ENCODE peak calls at places on chromosome 18, in five cellular contexts. One of them, this sample, is unnamed.

GRCh38 chr18:48638896-48639771 is 100.3 kb downstream of the CTIF start:
- DNase-seq in mucosa of descending colon: no peak
- DNase-seq in CD4-positive, alpha-beta T cell: no peak
- DNase-seq in progenitor cell of endocrine pancreas: no peak
- DNase-seq in sigmoid colon: no peak
- DNase-seq in this sample: no peak

GRCh38 chr18:7784171-7784570 is 217.1 kb downstream of the PTPRM start:
- DNase-seq in CD4-positive, alpha-beta T cell: no peak
- DNase-seq in sigmoid colon: no peak
- DNase-seq in mucosa of descending colon: no peak
- DNase-seq in progenitor cell of endocrine pancreas: no peak
- DNase-seq in this sample: no peak

GRCh38 chr18:34540897-34541296 is 169.2 kb upstream of the DTNA start:
- DNase-seq in sigmoid colon: no peak
- DNase-seq in CD4-positive, alpha-beta T cell: no peak
- DNase-seq in mucosa of descending colon: no peak
- DNase-seq in progenitor cell of endocrine pancreas: no peak
- DNase-seq in this sample: no peak

GRCh38 chr18:26439537-26439936 is 108.8 kb downstream of the KCTD1 start:
- DNase-seq in mucosa of descending colon: no peak
- DNase-seq in sigmoid colon: no peak
- DNase-seq in CD4-positive, alpha-beta T cell: no peak
- DNase-seq in progenitor cell of endocrine pancreas: no peak
- DNase-seq in this sample: no peak

GRCh38 chr18:30622104-30622503 is 420.4 kb downstream of the DSC3 start:
- DNase-seq in CD4-positive, alpha-beta T cell: no peak
- DNase-seq in progenitor cell of endocrine pancreas: no peak
- DNase-seq in sigmoid colon: no peak
- DNase-seq in mucosa of descending colon: no peak
- DNase-seq in this sample: no peak

GRCh38 chr18:78527984-78528383 is 451.6 kb upstream of the SALL3 start:
- DNase-seq in mucosa of descending colon: no peak
- DNase-seq in CD4-positive, alpha-beta T cell: no peak
- DNase-seq in progenitor cell of endocrine pancreas: no peak
- DNase-seq in sigmoid colon: no peak
- DNase-seq in this sample: no peak

GRCh38 chr18:44036500-44036899 is 644.2 kb upstream of the SETBP1 start:
- DNase-seq in sigmoid colon: no peak
- DNase-seq in CD4-positive, alpha-beta T cell: no peak
- DNase-seq in progenitor cell of endocrine pancreas: no peak
- DNase-seq in mucosa of descending colon: peak
- DNase-seq in this sample: no peak

GRCh38 chr18:25225152-25225551 is 126.8 kb downstream of the ZNF521 start:
- DNase-seq in progenitor cell of endocrine pancreas: no peak
- DNase-seq in mucosa of descending colon: no peak
- DNase-seq in sigmoid colon: no peak
- DNase-seq in CD4-positive, alpha-beta T cell: no peak
- DNase-seq in this sample: no peak

GRCh38 chr18:6557470-6558245 is 142.9 kb upstream of the L3MBTL4 start:
- DNase-seq in mucosa of descending colon: no peak
- DNase-seq in sigmoid colon: no peak
- DNase-seq in CD4-positive, alpha-beta T cell: no peak
- DNase-seq in progenitor cell of endocrine pancreas: no peak
- DNase-seq in this sample: no peak

GRCh38 chr18:65468881-65469280 is 281.9 kb upstream of the CDH7 start:
- DNase-seq in sigmoid colon: no peak
- DNase-seq in progenitor cell of endocrine pancreas: no peak
- DNase-seq in mucosa of descending colon: no peak
- DNase-seq in CD4-positive, alpha-beta T cell: no peak
- DNase-seq in this sample: no peak

GRCh38 chr18:33205777-33206176 is 234.7 kb downstream of the CCDC178 start:
- DNase-seq in sigmoid colon: no peak
- DNase-seq in progenitor cell of endocrine pancreas: no peak
- DNase-seq in mucosa of descending colon: no peak
- DNase-seq in CD4-positive, alpha-beta T cell: no peak
- DNase-seq in this sample: no peak

GRCh38 chr18:33596178-33596854 is 18.3 kb downstream of the ASXL3 start:
- DNase-seq in mucosa of descending colon: no peak
- DNase-seq in sigmoid colon: no peak
- DNase-seq in CD4-positive, alpha-beta T cell: no peak
- DNase-seq in progenitor cell of endocrine pancreas: no peak
- DNase-seq in this sample: no peak

GRCh38 chr18:55998071-55998522 is 410.1 kb upstream of the TCF4 start:
- DNase-seq in sigmoid colon: no peak
- DNase-seq in mucosa of descending colon: no peak
- DNase-seq in progenitor cell of endocrine pancreas: no peak
- DNase-seq in CD4-positive, alpha-beta T cell: no peak
- DNase-seq in this sample: no peak

GRCh38 chr18:40938615-40939014 is 1016.4 kb upstream of the PIK3C3 start:
- DNase-seq in progenitor cell of endocrine pancreas: no peak
- DNase-seq in sigmoid colon: no peak
- DNase-seq in mucosa of descending colon: no peak
- DNase-seq in CD4-positive, alpha-beta T cell: no peak
- DNase-seq in this sample: no peak

GRCh38 chr18:73365018-73365417 is 497.2 kb upstream of the NETO1 start:
- DNase-seq in CD4-positive, alpha-beta T cell: no peak
- DNase-seq in mucosa of descending colon: no peak
- DNase-seq in progenitor cell of endocrine pancreas: no peak
- DNase-seq in sigmoid colon: no peak
- DNase-seq in this sample: no peak

GRCh38 chr18:74916773-74917393 is 292.1 kb downstream of the PTGR3 start:
- DNase-seq in sigmoid colon: no peak
- DNase-seq in CD4-positive, alpha-beta T cell: no peak
- DNase-seq in progenitor cell of endocrine pancreas: no peak
- DNase-seq in mucosa of descending colon: no peak
- DNase-seq in this sample: no peak

GRCh38 chr18:682833-683232 is 25.4 kb downstream of the TYMS start:
- DNase-seq in CD4-positive, alpha-beta T cell: no peak
- DNase-seq in mucosa of descending colon: no peak
- DNase-seq in progenitor cell of endocrine pancreas: no peak
- DNase-seq in sigmoid colon: no peak
- DNase-seq in this sample: no peak

GRCh38 chr18:79334496-79335233 is 61.1 kb upstream of the NFATC1 start:
- DNase-seq in CD4-positive, alpha-beta T cell: no peak
- DNase-seq in progenitor cell of endocrine pancreas: no peak
- DNase-seq in mucosa of descending colon: no peak
- DNase-seq in sigmoid colon: no peak
- DNase-seq in this sample: no peak

GRCh38 chr18:74862094-74862493 is 264.4 kb downstream of the ZNF407 start:
- DNase-seq in CD4-positive, alpha-beta T cell: no peak
- DNase-seq in progenitor cell of endocrine pancreas: no peak
- DNase-seq in sigmoid colon: peak
- DNase-seq in mucosa of descending colon: no peak
- DNase-seq in this sample: no peak

GRCh38 chr18:73835656-73836055 is 312.0 kb downstream of the FBXO15 start:
- DNase-seq in progenitor cell of endocrine pancreas: no peak
- DNase-seq in sigmoid colon: no peak
- DNase-seq in mucosa of descending colon: no peak
- DNase-seq in CD4-positive, alpha-beta T cell: no peak
- DNase-seq in this sample: no peak

GRCh38 chr18:48226401-48226800 is 182.8 kb downstream of the ZBTB7C start:
- DNase-seq in mucosa of descending colon: no peak
- DNase-seq in sigmoid colon: no peak
- DNase-seq in progenitor cell of endocrine pancreas: no peak
- DNase-seq in CD4-positive, alpha-beta T cell: no peak
- DNase-seq in this sample: no peak

GRCh38 chr18:45997689-45998088 is 30.6 kb upstream of the EPG5 start:
- DNase-seq in progenitor cell of endocrine pancreas: no peak
- DNase-seq in sigmoid colon: no peak
- DNase-seq in mucosa of descending colon: no peak
- DNase-seq in CD4-positive, alpha-beta T cell: peak
- DNase-seq in this sample: peak

GRCh38 chr18:23156134-23156533 is 20.8 kb downstream of the CABLES1 start:
- DNase-seq in sigmoid colon: no peak
- DNase-seq in CD4-positive, alpha-beta T cell: no peak
- DNase-seq in progenitor cell of endocrine pancreas: no peak
- DNase-seq in mucosa of descending colon: no peak
- DNase-seq in this sample: no peak

GRCh38 chr18:6607348-6607747 is 122.2 kb upstream of the ARHGAP28 start:
- DNase-seq in progenitor cell of endocrine pancreas: no peak
- DNase-seq in CD4-positive, alpha-beta T cell: no peak
- DNase-seq in sigmoid colon: no peak
- DNase-seq in mucosa of descending colon: no peak
- DNase-seq in this sample: no peak

GRCh38 chr18:58242978-58243377 is 199.0 kb downstream of the NEDD4L start:
- DNase-seq in mucosa of descending colon: peak
- DNase-seq in CD4-positive, alpha-beta T cell: no peak
- DNase-seq in progenitor cell of endocrine pancreas: no peak
- DNase-seq in sigmoid colon: no peak
- DNase-seq in this sample: no peak

GRCh38 chr18:49892148-49892924 is 79.0 kb upstream of the ACAA2 start:
- DNase-seq in mucosa of descending colon: no peak
- DNase-seq in CD4-positive, alpha-beta T cell: no peak
- DNase-seq in progenitor cell of endocrine pancreas: no peak
- DNase-seq in sigmoid colon: no peak
- DNase-seq in this sample: no peak

GRCh38 chr18:14089781-14090180 is 42.5 kb downstream of the ZNF519 start:
- DNase-seq in CD4-positive, alpha-beta T cell: no peak
- DNase-seq in sigmoid colon: no peak
- DNase-seq in mucosa of descending colon: no peak
- DNase-seq in progenitor cell of endocrine pancreas: no peak
- DNase-seq in this sample: no peak

GRCh38 chr18:23852236-23853045 is 162.1 kb upstream of the TTC39C start:
- DNase-seq in sigmoid colon: no peak
- DNase-seq in CD4-positive, alpha-beta T cell: no peak
- DNase-seq in mucosa of descending colon: no peak
- DNase-seq in progenitor cell of endocrine pancreas: no peak
- DNase-seq in this sample: no peak

GRCh38 chr18:23231340-23232021 is 96.2 kb downstream of the CABLES1 start:
- DNase-seq in mucosa of descending colon: peak
- DNase-seq in sigmoid colon: peak
- DNase-seq in progenitor cell of endocrine pancreas: no peak
- DNase-seq in CD4-positive, alpha-beta T cell: peak
- DNase-seq in this sample: peak

GRCh38 chr18:65235966-65236634 is 514.7 kb upstream of the CDH7 start:
- DNase-seq in CD4-positive, alpha-beta T cell: no peak
- DNase-seq in mucosa of descending colon: no peak
- DNase-seq in progenitor cell of endocrine pancreas: no peak
- DNase-seq in sigmoid colon: no peak
- DNase-seq in this sample: no peak

GRCh38 chr18:28041366-28041765 is 135.6 kb downstream of the CDH2 start:
- DNase-seq in mucosa of descending colon: no peak
- DNase-seq in sigmoid colon: no peak
- DNase-seq in progenitor cell of endocrine pancreas: no peak
- DNase-seq in CD4-positive, alpha-beta T cell: no peak
- DNase-seq in this sample: no peak

GRCh38 chr18:70420151-70420898 is 131.5 kb downstream of the SOCS6 start:
- DNase-seq in mucosa of descending colon: no peak
- DNase-seq in sigmoid colon: no peak
- DNase-seq in progenitor cell of endocrine pancreas: no peak
- DNase-seq in CD4-positive, alpha-beta T cell: no peak
- DNase-seq in this sample: no peak

GRCh38 chr18:58635891-58636290 is 7.0 kb upstream of the ALPK2 start:
- DNase-seq in progenitor cell of endocrine pancreas: no peak
- DNase-seq in sigmoid colon: no peak
- DNase-seq in CD4-positive, alpha-beta T cell: no peak
- DNase-seq in mucosa of descending colon: no peak
- DNase-seq in this sample: no peak

GRCh38 chr18:76688724-76689472 is 133.5 kb upstream of the ZNF236 start:
- DNase-seq in mucosa of descending colon: no peak
- DNase-seq in progenitor cell of endocrine pancreas: no peak
- DNase-seq in sigmoid colon: peak
- DNase-seq in CD4-positive, alpha-beta T cell: no peak
- DNase-seq in this sample: no peak

GRCh38 chr18:76685402-76685801 is 137.0 kb upstream of the ZNF236 start:
- DNase-seq in sigmoid colon: no peak
- DNase-seq in mucosa of descending colon: no peak
- DNase-seq in progenitor cell of endocrine pancreas: no peak
- DNase-seq in CD4-positive, alpha-beta T cell: no peak
- DNase-seq in this sample: no peak

GRCh38 chr18:76687271-76688006 is 134.9 kb upstream of the ZNF236 start:
- DNase-seq in progenitor cell of endocrine pancreas: no peak
- DNase-seq in mucosa of descending colon: no peak
- DNase-seq in sigmoid colon: no peak
- DNase-seq in CD4-positive, alpha-beta T cell: no peak
- DNase-seq in this sample: peak

GRCh38 chr18:76685860-76686259 is 136.5 kb upstream of the ZNF236 start:
- DNase-seq in progenitor cell of endocrine pancreas: no peak
- DNase-seq in mucosa of descending colon: no peak
- DNase-seq in sigmoid colon: no peak
- DNase-seq in CD4-positive, alpha-beta T cell: no peak
- DNase-seq in this sample: no peak

GRCh38 chr18:76686737-76687231 is 135.6 kb upstream of the ZNF236 start:
- DNase-seq in CD4-positive, alpha-beta T cell: no peak
- DNase-seq in progenitor cell of endocrine pancreas: peak
- DNase-seq in sigmoid colon: peak
- DNase-seq in mucosa of descending colon: peak
- DNase-seq in this sample: peak
- TF ChIP-seq CTCF in CD4-positive, alpha-beta T cell: peak
- TF ChIP-seq CTCF in progenitor cell of endocrine pancreas: peak
- TF ChIP-seq CTCF in sigmoid colon: peak
- TF ChIP-seq CTCF in mucosa of descending colon: peak
- TF ChIP-seq CTCF in this sample: peak

GRCh38 chr18:5414546-5414945 is 119.0 kb upstream of the ZBTB14 start:
- DNase-seq in CD4-positive, alpha-beta T cell: no peak
- DNase-seq in mucosa of descending colon: no peak
- DNase-seq in progenitor cell of endocrine pancreas: no peak
- DNase-seq in sigmoid colon: no peak
- DNase-seq in this sample: no peak
- TF ChIP-seq CTCF in CD4-positive, alpha-beta T cell: no peak
- TF ChIP-seq CTCF in mucosa of descending colon: no peak
- TF ChIP-seq CTCF in progenitor cell of endocrine pancreas: no peak
- TF ChIP-seq CTCF in sigmoid colon: no peak
- TF ChIP-seq CTCF in this sample: no peak

DNA sequence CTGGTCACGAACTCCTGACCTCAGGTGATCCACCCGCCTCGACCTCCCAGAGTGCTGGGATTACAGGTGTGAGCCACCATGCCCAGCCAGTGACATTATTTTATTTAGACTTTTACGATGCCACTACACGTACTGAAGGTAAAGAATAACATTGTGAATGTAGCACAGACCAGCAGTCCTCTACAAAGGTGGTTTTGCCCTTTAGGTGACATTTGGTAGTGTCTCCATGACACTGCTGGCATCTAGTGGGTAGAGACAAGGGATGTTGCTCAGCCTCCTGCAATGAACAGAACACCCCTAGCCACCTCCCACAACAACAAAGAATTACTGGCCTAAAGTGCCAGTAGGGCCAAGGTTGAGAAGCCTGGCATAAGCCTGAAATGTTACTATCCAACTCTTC is 69.5 kb downstream of the MYOM1 start:
- DNase-seq in CD4-positive, alpha-beta T cell: no peak
- DNase-seq in progenitor cell of endocrine pancreas: no peak
- DNase-seq in mucosa of descending colon: no peak
- DNase-seq in sigmoid colon: no peak
- DNase-seq in this sample: no peak
- TF ChIP-seq CTCF in CD4-positive, alpha-beta T cell: no peak
- TF ChIP-seq CTCF in progenitor cell of endocrine pancreas: no peak
- TF ChIP-seq CTCF in mucosa of descending colon: no peak
- TF ChIP-seq CTCF in sigmoid colon: no peak
- TF ChIP-seq CTCF in this sample: no peak

DNA sequence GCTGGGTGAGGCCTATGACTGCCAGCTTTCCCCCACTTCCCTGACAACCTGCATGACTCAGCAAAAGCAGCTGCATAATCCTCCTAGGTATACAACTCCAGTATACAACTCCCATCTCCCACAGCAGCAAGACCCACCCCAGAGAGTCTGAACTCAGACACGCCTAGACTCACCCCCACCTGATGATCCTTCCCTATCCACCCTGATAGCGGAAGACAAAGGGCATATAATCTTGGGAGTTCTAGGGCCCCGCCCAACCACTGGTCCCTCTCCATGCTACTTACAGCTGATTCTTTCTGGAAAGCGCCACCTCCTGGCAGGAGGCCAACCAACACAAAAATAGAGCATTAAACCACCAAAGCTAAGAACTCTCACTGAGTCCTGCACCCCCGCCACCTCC is 296.5 kb downstream of the DCC start:
- DNase-seq in progenitor cell of endocrine pancreas: no peak
- DNase-seq in sigmoid colon: no peak
- DNase-seq in mucosa of descending colon: peak
- DNase-seq in CD4-positive, alpha-beta T cell: no peak
- DNase-seq in this sample: no peak
- TF ChIP-seq CTCF in progenitor cell of endocrine pancreas: no peak
- TF ChIP-seq CTCF in sigmoid colon: no peak
- TF ChIP-seq CTCF in mucosa of descending colon: no peak
- TF ChIP-seq CTCF in CD4-positive, alpha-beta T cell: no peak
- TF ChIP-seq CTCF in this sample: no peak

This sample was measured in GM13977.